ENCODE peak calls at places on chromosome 1, in seven cellular contexts. W, A, Q, S, N, F and D are unnamed samples.

GRCh38 chr1:55305735-55306134 is 90.6 kb upstream of the USP24 start:
- DNase-seq in W (no peak), A (no peak), Q (no peak), S (no peak), N (no peak), F (peak), D (no peak)

GRCh38 chr1:111963985-111964738 is 25.3 kb downstream of the KCND3 start:
- DNase-seq in W (peak), A (no peak), Q (no peak), S (no peak), N (no peak), F (no peak), D (no peak)

GRCh38 chr1:172278478-172278877 is 142.0 kb upstream of the C1orf105 start:
- DNase-seq in W (no peak), A (no peak), Q (no peak), S (no peak), N (no peak), F (peak), D (no peak)

GRCh38 chr1:85448358-85448757 is 16.6 kb downstream of the DDAH1 start:
- DNase-seq in W (no peak), A (no peak), Q (no peak), S (no peak), N (no peak), F (peak), D (no peak)

GRCh38 chr1:19512545-19512944 is 27.2 kb upstream of the CAPZB start:
- DNase-seq in W (no peak), A (no peak), Q (no peak), S (no peak), N (no peak), F (no peak), D (no peak)

GRCh38 chr1:54814571-54814970 is 13.4 kb upstream of the TTC22 start:
- DNase-seq in W (no peak), A (no peak), Q (no peak), S (no peak), N (no peak), F (no peak), D (no peak)

GRCh38 chr1:108716437-108717230 is 3.9 kb downstream of the FNDC7 start:
- DNase-seq in W (no peak), A (no peak), Q (no peak), S (no peak), N (no peak), F (no peak), D (no peak)

GRCh38 chr1:152926091-152926490 is 17.7 kb downstream of the IVL start:
- DNase-seq in W (no peak), A (no peak), Q (no peak), S (no peak), N (no peak), F (no peak), D (no peak)

GRCh38 chr1:56922070-56922469 is 43.7 kb downstream of the C8B start:
- DNase-seq in W (no peak), A (no peak), Q (no peak), S (no peak), N (no peak), F (no peak), D (no peak)

GRCh38 chr1:68358439-68358838 is 91.3 kb downstream of the RPE65 start:
- DNase-seq in W (no peak), A (no peak), Q (peak), S (no peak), N (no peak), F (peak), D (no peak)

GRCh38 chr1:173212952-173213491 is 5.9 kb upstream of the TNFSF4 start:
- DNase-seq in W (no peak), A (no peak), Q (no peak), S (no peak), N (no peak), F (no peak), D (no peak)

GRCh38 chr1:45557422-45557944 is 6.9 kb downstream of the AKR1A1 start:
- DNase-seq in W (no peak), A (no peak), Q (no peak), S (no peak), N (no peak), F (peak), D (no peak)

GRCh38 chr1:165697491-165697880 is 876 bp downstream of the ALDH9A1 start:
- DNase-seq in W (no peak), A (no peak), Q (no peak), S (no peak), N (no peak), F (peak), D (no peak)

GRCh38 chr1:70993841-70994240 is 53.8 kb downstream of the PTGER3 start:
- DNase-seq in W (no peak), A (no peak), Q (no peak), S (no peak), N (no peak), F (no peak), D (no peak)

GRCh38 chr1:30525980-30526651 is 197.3 kb downstream of the MATN1 start:
- DNase-seq in W (peak), A (no peak), Q (peak), S (no peak), N (no peak), F (peak), D (no peak)

GRCh38 chr1:26363549-26364448 is 8.8 kb downstream of the ZNF683 start:
- DNase-seq in W (peak), A (peak), Q (peak), S (peak), N (peak), F (peak), D (peak)

GRCh38 chr1:68180441-68181164 is 51.7 kb downstream of the WLS start:
- DNase-seq in W (no peak), A (no peak), Q (no peak), S (no peak), N (no peak), F (no peak), D (no peak)

GRCh38 chr1:3352084-3352951 is 102.1 kb upstream of the ARHGEF16 start:
- DNase-seq in W (no peak), A (peak), Q (no peak), S (no peak), N (peak), F (peak), D (peak)

GRCh38 chr1:23196627-23197328 is 20.5 kb downstream of the HTR1D start:
- DNase-seq in W (no peak), A (no peak), Q (no peak), S (no peak), N (no peak), F (peak), D (no peak)

GRCh38 chr1:177209357-177209756 is 38.6 kb downstream of the BRINP2 start:
- DNase-seq in W (peak), A (peak), Q (peak), S (peak), N (peak), F (peak), D (peak)

GRCh38 chr1:207619833-207620572 is 24.9 kb upstream of the CR1L start:
- DNase-seq in W (no peak), A (no peak), Q (no peak), S (no peak), N (no peak), F (peak), D (no peak)

GRCh38 chr1:191993549-191993948 is 164.7 kb upstream of the RGS18 start:
- DNase-seq in W (no peak), A (no peak), Q (no peak), S (no peak), N (no peak), F (peak), D (no peak)

GRCh38 chr1:113278777-113279176 is 111.5 kb upstream of the MAGI3 start:
- DNase-seq in W (no peak), A (no peak), Q (no peak), S (no peak), N (no peak), F (no peak), D (no peak)

GRCh38 chr1:66374561-66375111 is 159.3 kb upstream of the SGIP1 start:
- DNase-seq in W (no peak), A (no peak), Q (no peak), S (no peak), N (no peak), F (peak), D (no peak)

GRCh38 chr1:56461158-56462127 is 117.9 kb downstream of the PLPP3 start:
- DNase-seq in W (no peak), A (no peak), Q (no peak), S (no peak), N (no peak), F (no peak), D (no peak)

GRCh38 chr1:173478099-173478555 is 992 bp downstream of the PRDX6 start:
- DNase-seq in W (peak), A (peak), Q (peak), S (peak), N (peak), F (peak), D (peak)

GRCh38 chr1:100708476-100709062 is 11.0 kb upstream of the VCAM1 start:
- DNase-seq in W (no peak), A (no peak), Q (no peak), S (no peak), N (no peak), F (no peak), D (no peak)

GRCh38 chr1:40032240-40032891 is 8.2 kb upstream of the CAP1 start:
- DNase-seq in W (no peak), A (no peak), Q (peak), S (no peak), N (peak), F (peak), D (no peak)

GRCh38 chr1:35807614-35808375 is at the start of gene AGO4:
- DNase-seq in W (peak), A (peak), Q (peak), S (peak), N (peak), F (peak), D (no peak)

GRCh38 chr1:99218999-99219398 is 45.3 kb upstream of the PLPPR4 start:
- DNase-seq in W (no peak), A (no peak), Q (no peak), S (no peak), N (no peak), F (no peak), D (no peak)

GRCh38 chr1:46652321-46653100 is 15.7 kb downstream of the ATPAF1 start:
- DNase-seq in W (no peak), A (no peak), Q (no peak), S (no peak), N (no peak), F (no peak), D (no peak)

DNA sequence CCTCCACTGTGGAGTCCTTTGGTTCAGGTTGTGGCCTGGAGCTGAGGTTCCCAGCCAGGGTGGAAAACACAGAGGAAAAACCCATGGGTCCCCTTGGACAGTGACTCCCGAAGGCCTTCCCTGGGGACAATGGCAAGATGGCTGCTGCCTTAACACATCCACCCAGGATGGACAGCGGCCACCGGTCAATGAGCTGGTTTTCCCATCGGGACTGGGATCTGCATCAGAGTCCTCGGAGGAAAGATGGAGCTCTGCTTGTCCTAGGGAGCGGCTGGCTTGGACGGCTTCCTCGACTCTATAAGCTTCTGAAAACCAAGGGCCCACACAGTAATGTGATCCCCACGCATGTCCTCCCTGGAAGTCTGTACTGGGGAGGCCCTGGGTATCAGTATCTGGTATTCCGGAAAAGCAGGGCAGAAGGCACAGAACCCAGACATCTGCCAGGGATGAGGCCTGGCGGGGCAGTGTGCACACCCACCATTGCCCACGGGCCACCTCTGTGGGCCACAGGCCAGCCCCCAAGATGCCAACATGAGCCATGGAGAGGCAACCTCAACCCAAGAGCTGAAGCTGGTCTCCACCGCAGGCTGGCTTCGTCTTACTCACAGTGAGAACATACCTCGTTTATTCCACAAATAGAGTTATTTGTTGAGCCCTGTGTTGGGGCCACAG is 94.7 kb upstream of the VAMP3 start:
- DNase-seq in W (no peak), A (no peak), Q (no peak), S (peak), N (no peak), F (no peak), D (no peak)
- H3K27ac ChIP-seq in W (no peak), A (no peak), Q (no peak), S (no peak), N (no peak), F (no peak), D (no peak)

DNA sequence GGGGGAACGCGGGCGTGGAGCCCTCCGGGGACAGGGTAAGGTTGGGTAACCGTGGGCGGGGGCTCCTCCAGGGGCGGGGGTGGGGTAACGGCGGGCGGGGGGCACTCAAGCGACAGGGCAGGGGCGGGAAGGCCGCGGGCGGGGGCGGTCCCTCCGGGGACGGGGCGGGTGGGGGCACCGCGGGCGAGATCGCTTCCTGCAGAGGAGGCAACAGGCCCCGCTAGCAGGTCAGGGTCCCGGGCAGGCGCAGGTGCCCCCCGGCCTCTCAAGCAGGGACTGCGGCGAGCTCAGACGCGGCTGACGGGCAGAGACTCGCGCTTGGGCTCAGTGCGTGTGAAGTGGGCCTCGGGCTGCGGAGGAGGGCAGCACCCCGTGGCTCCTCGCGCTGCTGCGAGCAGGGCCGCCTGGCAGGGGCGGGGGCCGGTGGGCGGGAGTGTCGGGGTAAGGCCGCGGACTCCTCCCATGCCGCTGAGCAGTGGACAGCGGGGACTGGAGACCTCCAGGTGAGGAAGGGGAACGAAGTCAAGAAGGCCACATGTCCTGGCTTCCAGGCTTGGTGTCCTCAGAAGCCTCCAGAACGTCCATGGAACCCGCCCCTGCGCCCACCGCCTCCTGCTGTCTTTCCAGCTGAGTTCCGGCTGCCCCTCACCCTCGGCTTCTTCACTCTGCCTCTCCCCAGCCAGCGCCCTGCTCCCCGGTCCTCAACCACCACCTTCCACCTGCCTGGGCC is 627 bp upstream of the GNB1 start:
- DNase-seq in W (peak), A (peak), Q (peak), S (peak), N (peak), F (peak), D (no peak)
- H3K27ac ChIP-seq in W (peak), A (peak), Q (peak), S (peak), N (peak), F (peak), D (peak)

DNA sequence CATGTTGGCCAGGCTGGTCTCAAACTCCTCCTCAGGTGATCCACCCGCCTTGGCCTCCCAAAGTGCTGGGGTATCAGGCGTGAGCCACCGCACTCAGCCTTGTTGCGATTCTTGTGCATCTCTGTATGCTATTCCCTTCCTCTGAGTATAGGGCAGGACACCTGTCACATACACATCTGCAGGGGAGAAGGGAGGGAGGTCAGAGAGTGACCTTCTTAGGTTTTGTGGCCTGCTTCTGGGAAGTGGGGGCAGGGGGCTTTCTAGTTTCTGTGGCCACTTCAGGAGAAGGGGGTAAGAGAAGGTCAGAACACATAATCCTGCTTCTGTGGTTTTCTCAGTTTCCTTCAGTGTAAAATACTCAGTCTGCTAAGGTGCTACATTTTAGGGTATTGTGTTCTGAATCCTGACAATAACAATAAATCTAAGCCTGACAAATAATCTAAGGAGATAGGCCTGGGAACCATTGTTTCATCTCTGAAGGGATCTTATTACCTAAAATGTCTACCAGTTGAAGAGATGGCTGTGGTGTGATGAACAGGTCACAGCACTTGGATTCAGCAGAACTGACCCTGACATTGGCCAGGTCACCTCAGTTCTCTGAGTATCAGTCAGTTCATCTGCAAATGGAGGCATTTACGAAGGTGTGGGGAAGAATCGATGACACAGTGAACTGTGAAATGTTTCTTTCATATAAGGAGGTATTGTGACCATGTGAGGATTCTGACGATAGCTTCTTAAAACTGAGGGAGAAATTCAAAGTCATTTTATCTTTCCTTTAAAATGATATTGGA is 212.6 kb upstream of the L1TD1 start:
- DNase-seq in W (no peak), A (no peak), Q (no peak), S (no peak), N (no peak), F (no peak), D (no peak)
- H3K27ac ChIP-seq in W (no peak), A (no peak), Q (no peak), S (no peak), N (no peak), F (no peak), D (no peak)

GRCh38 chr1:183879966-183880365 is 75.0 kb downstream of the RGL1 start:
- DNase-seq in W (no peak), A (no peak), Q (no peak), S (no peak), N (no peak), F (no peak), D (no peak)

GRCh38 chr1:183883629-183884028 is 78.7 kb downstream of the RGL1 start:
- DNase-seq in W (no peak), A (no peak), Q (no peak), S (no peak), N (no peak), F (no peak), D (no peak)

GRCh38 chr1:183882328-183883167 is 77.6 kb downstream of the RGL1 start:
- DNase-seq in W (no peak), A (no peak), Q (no peak), S (no peak), N (no peak), F (no peak), D (no peak)

GRCh38 chr1:183879477-183879876 is 74.6 kb downstream of the RGL1 start:
- DNase-seq in W (no peak), A (no peak), Q (no peak), S (no peak), N (no peak), F (peak), D (no peak)

DNA sequence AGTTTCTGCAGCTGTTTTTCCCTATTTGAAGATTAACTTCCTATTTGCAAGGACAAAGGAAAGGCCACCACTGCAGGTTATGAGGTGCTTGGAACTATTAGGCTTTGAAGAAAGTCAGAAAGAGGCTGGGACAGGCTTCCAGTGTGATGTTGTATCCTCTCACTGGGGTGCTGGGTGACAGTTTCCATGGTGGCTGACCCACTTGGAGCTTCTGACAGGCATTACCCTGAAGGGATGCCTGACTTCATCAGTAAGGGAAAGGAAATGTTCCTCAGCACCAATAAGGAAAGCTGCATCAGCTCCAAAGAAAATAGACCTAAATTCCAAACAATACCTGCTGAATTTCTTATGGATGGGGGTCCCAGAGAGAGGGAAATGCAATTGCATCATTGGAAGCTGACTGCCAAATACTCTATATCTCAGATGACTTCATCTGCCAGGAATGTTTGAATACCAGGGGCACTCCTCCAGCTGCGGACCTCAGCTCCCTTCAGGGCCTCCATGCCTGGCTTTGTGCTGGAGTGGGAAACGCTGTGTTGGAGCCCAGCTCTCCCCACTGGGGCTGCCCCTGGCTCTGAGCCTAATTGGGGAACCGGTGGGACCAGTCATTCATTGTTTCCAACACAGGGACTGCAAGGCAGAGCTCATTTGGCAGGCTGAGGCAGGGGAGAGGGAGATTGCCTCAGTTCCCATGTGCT is 76.6 kb downstream of the RGL1 start:
- DNase-seq in W (peak), A (peak), Q (peak), S (peak), N (peak), F (peak), D (no peak)
- H3K27ac ChIP-seq in W (peak), A (no peak), Q (peak), S (peak), N (peak), F (peak), D (peak)

GRCh38 chr1:64135501-64136245 is 67.8 kb upstream of the UBE2U start:
- DNase-seq in W (no peak), A (no peak), Q (no peak), S (no peak), N (no peak), F (peak), D (no peak)
- H3K27ac ChIP-seq in W (no peak), A (no peak), Q (no peak), S (no peak), N (no peak), F (no peak), D (no peak)

DNA sequence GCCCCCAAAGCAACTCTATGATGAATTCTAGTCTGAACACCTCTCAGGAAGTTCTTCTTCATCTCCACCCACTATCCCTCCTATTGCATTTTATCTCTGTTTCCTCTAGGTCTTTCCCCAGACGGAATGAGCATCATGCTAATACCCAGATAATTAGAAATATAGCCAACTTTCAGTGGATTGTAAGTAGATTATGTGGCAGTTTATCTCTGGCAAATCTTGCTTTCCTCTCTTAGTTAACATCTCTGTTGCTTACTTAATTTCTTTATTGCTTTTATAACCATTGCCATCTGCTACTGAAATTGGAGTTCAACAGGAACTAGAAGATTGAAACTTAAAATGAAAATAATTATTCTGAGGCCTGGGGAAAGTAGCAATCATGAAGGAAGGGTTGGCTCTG is 378.6 kb downstream of the RPS6KC1 start:
- DNase-seq in W (no peak), A (no peak), Q (no peak), S (no peak), N (no peak), F (no peak), D (no peak)
- H3K27ac ChIP-seq in W (no peak), A (no peak), Q (no peak), S (no peak), N (no peak), F (no peak), D (no peak)